ENCODE peak calls at places on chromosomes 4 and X, in seven cellular contexts. I is hypothalamus, B is NCI-H1105, P is NCI-H1694 treated with DMSO at 0.1 percent for 48 hours, H is non-pigmented ciliary epithelial cell, E is naive B cell, G is SIG-M5. Y is an unnamed sample.

GRCh38 chrX:44874481-44875184 is 1.6 kb downstream of the KDM6A start:
- DNase-seq in I (no peak), B (peak), P (no peak), H (no peak), E (peak), G (no peak), Y (peak)

GRCh38 chr4:164012396-164013027 is 518.0 kb downstream of the TMA16 start:
- DNase-seq in I (peak), B (no peak), P (no peak), H (no peak), E (peak), G (no peak), Y (peak)

GRCh38 chrX:109872021-109872730 is 130.7 kb upstream of the TMEM164 start:
- DNase-seq in I (no peak), B (no peak), P (no peak), H (no peak), E (no peak), G (no peak), Y (no peak)

GRCh38 chr4:117447925-117448324 is 362.5 kb upstream of the TRAM1L1 start:
- DNase-seq in I (no peak), B (no peak), P (no peak), H (no peak), E (no peak), G (no peak), Y (peak)

GRCh38 chr4:181548873-181549541 is 694.2 kb upstream of the TENM3 start:
- DNase-seq in I (no peak), B (no peak), P (no peak), H (peak), E (no peak), G (no peak), Y (no peak)

GRCh38 chr4:15936495-15936894 is 2.0 kb downstream of the FGFBP1 start:
- DNase-seq in I (no peak), B (no peak), P (no peak), H (no peak), E (no peak), G (no peak), Y (no peak)

GRCh38 chrX:105323951-105324350 is 103.5 kb upstream of the TEX13A start:
- DNase-seq in I (no peak), B (peak), P (no peak), H (no peak), E (no peak), G (no peak), Y (no peak)

GRCh38 chr4:10188400-10189004 is 71.9 kb upstream of the WDR1 start:
- DNase-seq in I (no peak), B (no peak), P (no peak), H (no peak), E (no peak), G (no peak), Y (no peak)

GRCh38 chr4:186481998-186482790 is 73.2 kb downstream of the MTNR1A start:
- DNase-seq in I (no peak), B (no peak), P (no peak), H (no peak), E (no peak), G (no peak), Y (no peak)

GRCh38 chr4:138162259-138162658 is 79.9 kb downstream of the SLC7A11 start:
- DNase-seq in I (no peak), B (no peak), P (no peak), H (no peak), E (no peak), G (no peak), Y (no peak)

GRCh38 chr4:157819693-157820464 is 352.9 kb downstream of the GASK1B start:
- DNase-seq in I (no peak), B (no peak), P (no peak), H (no peak), E (no peak), G (no peak), Y (no peak)